ENCODE peak calls at places on chromosome 15, in seven cellular contexts. O is Panc1, Y is aorta, X is adrenal gland, M is Peyer's patch, V is heart right ventricle, T is tibial artery. F is an unnamed sample. For H3K4me1 and H3K9me3, the result is how much of the 10 kb centered on the place peaks cover.

GRCh38 chr15:51348688-51349087 is 7.2 kb downstream of the GLDN start:
- DNase-seq in X (no peak), Y (no peak), V (no peak), M (no peak), T (no peak), O (no peak), F (no peak)

GRCh38 chr15:29668120-29668602 is 154.1 kb downstream of the TJP1 start:
- DNase-seq in T (peak), X (peak), V (peak), M (peak), O (no peak), Y (peak), F (peak)

GRCh38 chr15:63296195-63296594 is 18.8 kb downstream of the APH1B start:
- DNase-seq in Y (no peak), O (no peak), X (peak), T (no peak), V (no peak), M (no peak), F (no peak)

GRCh38 chr15:83164409-83165404 is 42.9 kb downstream of the HDGFL3 start:
- DNase-seq in O (no peak), Y (no peak), X (no peak), T (no peak), V (no peak), M (no peak), F (no peak)

GRCh38 chr15:31973197-31973596 is 57.1 kb upstream of the CHRNA7 start:
- DNase-seq in V (no peak), T (no peak), X (no peak), M (no peak), Y (no peak), O (no peak), F (no peak)

GRCh38 chr15:68298336-68298735 is 20.8 kb downstream of the FEM1B start:
- DNase-seq in X (peak), Y (no peak), M (no peak), O (no peak), T (no peak), V (peak), F (no peak)

GRCh38 chr15:65184944-65185717 is at the start of gene CLPX:
- DNase-seq in M (peak), T (peak), O (peak), X (peak), Y (peak), V (peak), F (peak)

GRCh38 chr15:38010390-38010789 is 76.0 kb downstream of the TMCO5A start:
- DNase-seq in O (no peak), V (no peak), Y (no peak), X (no peak), M (no peak), T (no peak), F (no peak)

GRCh38 chr15:38471974-38472373 is 18.0 kb downstream of the FAM98B start:
- DNase-seq in M (no peak), O (no peak), Y (no peak), T (no peak), X (no peak), V (no peak), F (no peak)

GRCh38 chr15:60541784-60542617 is 63.1 kb upstream of the ICE2 start:
- DNase-seq in V (no peak), Y (no peak), O (no peak), X (no peak), M (no peak), T (no peak), F (no peak)

GRCh38 chr15:52558196-52558595 is 10.6 kb downstream of the ARPP19 start:
- DNase-seq in O (no peak), V (no peak), X (peak), T (no peak), M (no peak), Y (no peak), F (no peak)

GRCh38 chr15:54660356-54660755 is 536.4 kb downstream of the RSL24D1 start:
- DNase-seq in V (no peak), T (no peak), Y (no peak), O (no peak), X (no peak), M (no peak), F (no peak)

GRCh38 chr15:93974804-93975481 is 256.4 kb upstream of the MCTP2 start:
- DNase-seq in V (no peak), O (no peak), Y (no peak), X (no peak), M (no peak), T (no peak), F (no peak)

GRCh38 chr15:87118424-87118823 is 1038.8 kb downstream of the AGBL1 start:
- DNase-seq in X (peak), O (no peak), Y (no peak), M (no peak), V (no peak), T (no peak), F (no peak)

GRCh38 chr15:42736178-42736792 is 643 bp downstream of the CDAN1 start:
- DNase-seq in O (no peak), Y (no peak), T (peak), M (no peak), X (no peak), V (no peak), F (no peak)

GRCh38 chr15:83424101-83424500 is 23.0 kb upstream of the SH3GL3 start:
- DNase-seq in O (no peak), T (no peak), M (no peak), X (no peak), Y (no peak), V (no peak), F (no peak)

GRCh38 chr15:43370975-43371974 is at the start of the genes TUBGCP4 and ZSCAN29:
- DNase-seq in V (peak), O (no peak), T (peak), M (peak), Y (peak), X (peak), F (peak)

GRCh38 chr15:92082217-92082843 is 228.8 kb downstream of the SLCO3A1 start:
- DNase-seq in O (no peak), M (peak), T (peak), V (peak), Y (peak), X (peak), F (no peak)

GRCh38 chr15:39084683-39085530 is 496.0 kb upstream of the THBS1 start:
- DNase-seq in O (no peak), V (peak), T (no peak), X (no peak), M (no peak), Y (peak), F (peak)

GRCh38 chr15:83320404-83320803 is 35.9 kb upstream of the BNC1 start:
- DNase-seq in Y (no peak), V (no peak), T (no peak), O (no peak), M (no peak), X (no peak), F (no peak)

GRCh38 chr15:74040115-74040850 is 42.1 kb downstream of the GOLGA6A start:
- DNase-seq in V (peak), X (peak), T (peak), Y (peak), M (no peak), O (no peak), F (no peak)

GRCh38 chr15:80072285-80072684 is 12.8 kb downstream of the ZFAND6 start:
- DNase-seq in T (no peak), Y (no peak), M (no peak), O (peak), V (peak), X (peak), F (no peak)
- H3K4me1 ChIP-seq in T (under half), Y (under half), M (under half), O (under half), V (under half), X (under half), F (half or more)

GRCh38 chr15:26614734-26615133 is 158.1 kb downstream of the GABRB3 start:
- DNase-seq in X (no peak), Y (no peak), T (no peak), V (no peak), O (no peak), M (no peak), F (no peak)
- H3K9me3 ChIP-seq in X (under half), Y (under half), T (under half), V (under half), O (under half), M (under half), F (under half)

DNA sequence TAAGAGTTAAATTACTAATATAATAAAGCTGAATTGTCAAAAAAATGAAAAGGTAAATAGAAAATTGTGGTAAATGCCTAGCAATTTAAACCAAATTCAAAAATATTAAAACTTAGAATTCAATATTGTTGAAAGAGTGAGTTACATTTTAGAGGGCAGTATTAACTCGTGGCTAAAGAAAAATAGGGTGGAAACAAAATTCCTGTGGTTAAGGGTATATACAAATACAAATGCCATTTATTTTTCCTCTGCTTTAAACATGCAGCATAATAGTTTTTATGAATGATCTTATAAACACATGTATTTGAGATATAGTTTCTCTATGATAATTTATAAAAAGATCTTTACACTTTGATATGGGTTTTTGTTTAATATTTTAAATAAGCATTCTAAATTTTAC is 79.0 kb downstream of the NEDD4 start:
- DNase-seq in T (no peak), Y (no peak), O (no peak), X (no peak), V (no peak), M (no peak), F (no peak)
- H3K4me3 ChIP-seq in T (no peak), Y (no peak), O (no peak), X (no peak), V (no peak), M (no peak), F (no peak)

DNA sequence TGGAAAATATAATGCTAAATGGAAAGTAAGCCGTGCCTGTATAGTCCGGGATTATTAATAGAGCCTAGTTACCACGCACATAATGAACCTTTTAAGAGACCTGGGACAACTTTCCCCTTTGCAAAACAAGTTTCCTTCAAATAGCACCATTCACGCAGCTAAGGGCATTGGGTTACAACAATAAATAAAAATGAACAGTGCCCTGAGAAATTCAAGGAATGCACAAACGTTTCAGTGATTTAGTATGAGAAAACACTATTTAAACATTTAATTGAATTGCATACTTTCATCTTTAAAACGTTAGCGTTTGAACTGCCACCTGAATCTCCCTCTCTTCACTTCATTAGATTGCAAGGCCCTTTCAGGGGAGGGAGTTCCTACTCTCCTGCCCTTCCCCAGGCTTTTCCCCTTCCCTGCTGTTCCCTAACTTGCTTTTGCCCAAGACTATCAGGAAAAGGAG is 46.3 kb downstream of the SMAD6 start:
- DNase-seq in Y (no peak), M (no peak), O (no peak), X (no peak), T (no peak), V (no peak), F (no peak)
- H3K4me1 ChIP-seq in Y (under half), M (under half), O (half or more), X (under half), T (half or more), V (half or more), F (half or more)

GRCh38 chr15:40899536-40900207 is 5.4 kb downstream of the VPS18 start:
- DNase-seq in Y (no peak), X (no peak), O (no peak), V (no peak), M (no peak), T (no peak), F (no peak)
- H3K9me3 ChIP-seq in Y (under half), X (under half), O (under half), V (under half), M (under half), T (under half), F (under half)

F was measured in lower lobe of right lung.